ENCODE peak calls at places on chromosomes 11 and 22, in four cellular contexts. Q is stimulated activated CD4-positive, alpha-beta T cell treated with anti-CD3 and anti-CD28 coated beads, Interleukin-4, amount 100 ng/mL, for 1 hour; P is central memory CD4-positive, alpha-beta T cell; H is SIG-M5. N is an unnamed sample.

GRCh38 chr22:26489447-26490036 is 5.9 kb downstream of the SRRD start:
- DNase-seq in Q (no peak), P (no peak), H (no peak), N (no peak)

GRCh38 chr11:1339066-1339675 is 29.7 kb upstream of the TOLLIP start:
- DNase-seq in Q (no peak), P (no peak), H (no peak), N (no peak)

GRCh38 chr22:39278040-39278439 is 33.3 kb upstream of the PDGFB start:
- DNase-seq in Q (no peak), P (no peak), H (no peak), N (no peak)

GRCh38 chr11:62358273-62358672 is 21.0 kb downstream of the ASRGL1 start:
- DNase-seq in Q (no peak), P (no peak), H (no peak), N (no peak)

GRCh38 chr11:58770627-58771457 is 39.1 kb upstream of the GLYAT start:
- DNase-seq in Q (no peak), P (no peak), H (no peak), N (no peak)

GRCh38 chr11:6570691-6571427 is 32.6 kb downstream of the RRP8 start:
- DNase-seq in Q (no peak), P (no peak), H (no peak), N (no peak)

GRCh38 chr11:47523491-47524199 is 29.3 kb downstream of the CELF1 start:
- DNase-seq in Q (no peak), P (peak), H (no peak), N (peak)

GRCh38 chr11:86147004-86147403 is 78.1 kb upstream of the PICALM start:
- DNase-seq in Q (no peak), P (no peak), H (no peak), N (no peak)

GRCh38 chr22:48876951-48877350 is 950.7 kb downstream of the BRD1 start:
- DNase-seq in Q (no peak), P (no peak), H (no peak), N (no peak)

GRCh38 chr11:14308114-14308896 is 50.7 kb downstream of the RRAS2 start:
- DNase-seq in Q (no peak), P (peak), H (no peak), N (peak)

GRCh38 chr11:14248577-14248976 is 110.4 kb downstream of the RRAS2 start:
- DNase-seq in Q (no peak), P (no peak), H (no peak), N (no peak)

GRCh38 chr11:71482746-71483364 is 29.9 kb downstream of the NADSYN1 start:
- DNase-seq in Q (no peak), P (no peak), H (no peak), N (no peak)

GRCh38 chr11:17743026-17743807 is 8.6 kb downstream of the KCNC1 start:
- DNase-seq in Q (no peak), P (no peak), H (no peak), N (no peak)

N was measured in GM13976.